ENCODE peak calls at places on chromosomes 2 and 18, in seven cellular contexts. D, Y, A, Z, M, L and T are unnamed samples.

GRCh38 chr2:235857613-235858012 is 310.6 kb downstream of the GBX2 start:
- DNase-seq in D (no peak), Y (no peak), A (no peak), Z (no peak), M (no peak), L (no peak), T (no peak)

GRCh38 chr2:8609357-8609804 is 72.5 kb upstream of the ID2 start:
- DNase-seq in D (no peak), Y (no peak), A (no peak), Z (peak; percentile 98), M (no peak), L (no peak), T (no peak)

GRCh38 chr2:180709392-180710145 is 270.8 kb upstream of the UBE2E3 start:
- DNase-seq in D (no peak), Y (no peak), A (no peak), Z (no peak), M (no peak), L (no peak), T (no peak)

GRCh38 chr2:171081649-171082111 is 79.0 kb downstream of the TLK1 start:
- DNase-seq in D (no peak), Y (no peak), A (no peak), Z (no peak), M (no peak), L (no peak), T (no peak)

GRCh38 chr18:9658111-9658641 is 43.8 kb upstream of the PPP4R1 start:
- DNase-seq in D (peak; percentile 60), Y (no peak), A (no peak), Z (no peak), M (no peak), L (no peak), T (no peak)

GRCh38 chr2:167212054-167212648 is 323.9 kb downstream of the XIRP2 start:
- DNase-seq in D (peak; percentile 10), Y (peak; percentile 27), A (no peak), Z (peak; percentile 50), M (no peak), L (peak; percentile 51), T (peak; percentile 59)

GRCh38 chr2:178452870-178453269 is 1.7 kb downstream of the PJVK start:
- DNase-seq in D (no peak), Y (no peak), A (no peak), Z (no peak), M (no peak), L (no peak), T (no peak)

GRCh38 chr2:60104514-60105501 is 448.6 kb downstream of the BCL11A start:
- DNase-seq in D (no peak), Y (no peak), A (no peak), Z (no peak), M (no peak), L (no peak), T (no peak)

GRCh38 chr2:195026261-195026660 is 630.8 kb upstream of the SLC39A10 start:
- DNase-seq in D (no peak), Y (no peak), A (no peak), Z (no peak), M (no peak), L (no peak), T (no peak)

GRCh38 chr2:195018462-195018861 is 638.6 kb upstream of the SLC39A10 start:
- DNase-seq in D (no peak), Y (no peak), A (no peak), Z (no peak), M (no peak), L (no peak), T (no peak)

GRCh38 chr2:195017890-195018289 is 639.1 kb upstream of the SLC39A10 start:
- DNase-seq in D (no peak), Y (no peak), A (no peak), Z (no peak), M (no peak), L (no peak), T (no peak)

GRCh38 chr2:195022514-195022842 is 634.5 kb upstream of the SLC39A10 start:
- DNase-seq in D (no peak), Y (no peak), A (no peak), Z (no peak), M (no peak), L (no peak), T (no peak)

GRCh38 chr2:195021704-195022513 is 635.1 kb upstream of the SLC39A10 start:
- DNase-seq in D (no peak), Y (no peak), A (peak; percentile 52), Z (no peak), M (no peak), L (no peak), T (no peak)
- TF ChIP-seq JUND in D (no peak), Y (no peak), A (no peak), Z (no peak), M (no peak), L (no peak), T (no peak)

DNA sequence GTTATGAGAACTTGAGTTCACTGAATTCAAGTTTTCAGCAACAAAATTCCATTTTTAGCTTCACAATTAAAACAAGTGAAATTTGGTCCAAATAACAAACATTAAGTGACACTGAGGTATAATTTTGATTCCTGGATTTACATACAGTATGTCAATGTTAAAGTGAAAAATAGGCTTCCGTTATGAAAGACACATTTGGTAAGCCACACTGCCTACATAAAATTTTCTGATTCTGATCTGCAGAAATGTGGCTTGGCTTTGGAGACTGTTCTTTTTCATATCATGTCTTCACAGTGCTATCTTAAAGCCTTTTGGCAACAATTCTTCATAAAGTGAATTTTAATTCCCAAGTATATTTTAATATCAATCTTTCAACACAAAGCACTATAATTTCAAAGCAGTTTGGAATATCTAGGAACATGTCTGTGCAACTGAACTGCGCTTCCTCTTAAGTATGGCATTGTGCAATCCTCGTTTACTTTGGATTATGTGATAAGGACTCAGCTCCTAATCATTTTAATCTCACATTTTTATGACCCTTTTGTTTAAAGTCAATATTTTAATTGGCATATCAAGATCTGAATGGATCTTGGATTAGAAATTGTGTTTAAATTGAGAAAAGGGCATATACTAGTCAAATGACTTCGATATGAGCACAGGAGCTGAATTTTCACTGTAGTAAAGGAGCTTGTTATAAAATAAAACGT is 60.0 kb downstream of the RBMS1 start:
- DNase-seq in D (no peak), Y (no peak), A (no peak), Z (no peak), M (no peak), L (no peak), T (peak; percentile 15)
- TF ChIP-seq JUND in D (no peak), Y (no peak), A (no peak), Z (no peak), M (no peak), L (no peak), T (peak; percentile 20)

GRCh38 chr2:143226714-143227541 is 97.7 kb downstream of the ARHGAP15 start:
- DNase-seq in D (no peak), Y (no peak), A (no peak), Z (no peak), M (no peak), L (no peak), T (no peak)

GRCh38 chr2:143229952-143230351 is 100.7 kb downstream of the ARHGAP15 start:
- DNase-seq in D (no peak), Y (no peak), A (no peak), Z (no peak), M (peak; percentile 60), L (no peak), T (no peak)

GRCh38 chr2:143231257-143231650 is 102.0 kb downstream of the ARHGAP15 start:
- DNase-seq in D (no peak), Y (no peak), A (no peak), Z (no peak), M (no peak), L (no peak), T (no peak)

GRCh38 chr2:143229411-143229810 is 100.2 kb downstream of the ARHGAP15 start:
- DNase-seq in D (no peak), Y (no peak), A (no peak), Z (no peak), M (no peak), L (no peak), T (no peak)

GRCh38 chr2:143230506-143231256 is 101.5 kb downstream of the ARHGAP15 start:
- DNase-seq in D (no peak), Y (no peak), A (no peak), Z (no peak), M (no peak), L (no peak), T (no peak)
- TF ChIP-seq JUND in D (no peak), Y (no peak), A (no peak), Z (no peak), M (no peak), L (no peak), T (no peak)

GRCh38 chr2:85753525-85754312 is at the start of gene ATOH8:
- DNase-seq in D (no peak), Y (peak; percentile 49), A (no peak), Z (peak; percentile 67), M (peak; percentile 19), L (peak; percentile 78), T (peak; percentile 35)
- TF ChIP-seq JUND in D (no peak), Y (no peak), A (no peak), Z (no peak), M (no peak), L (no peak), T (no peak)

GRCh38 chr2:157479081-157480027 is 35.5 kb upstream of the CYTIP start:
- DNase-seq in D (no peak), Y (no peak), A (no peak), Z (no peak), M (no peak), L (no peak), T (no peak)

GRCh38 chr2:157476915-157477709 is 33.2 kb upstream of the CYTIP start:
- DNase-seq in D (no peak), Y (no peak), A (no peak), Z (no peak), M (no peak), L (no peak), T (no peak)

GRCh38 chr2:157475722-157476390 is 32.0 kb upstream of the CYTIP start:
- DNase-seq in D (no peak), Y (no peak), A (no peak), Z (no peak), M (no peak), L (no peak), T (no peak)

GRCh38 chr2:157480182-157480961 is 36.5 kb upstream of the CYTIP start:
- DNase-seq in D (no peak), Y (no peak), A (no peak), Z (no peak), M (no peak), L (no peak), T (no peak)
- TF ChIP-seq JUND in D (no peak), Y (no peak), A (peak; percentile 38), Z (no peak), M (no peak), L (no peak), T (no peak)